ENCODE peak calls at places on chromosomes 11 and 22, in six cellular contexts. V is prostate gland, K is astrocyte of the spinal cord, F is PC-3, E is testis, I is uterus. L is an unnamed sample.

GRCh38 chr11:111792955-111793500 is 26.8 kb upstream of the PPP2R1B start:
- DNase-seq in V (no peak), K (no peak), F (no peak), E (no peak), I (no peak), L (no peak)

GRCh38 chr11:129278586-129279319 is 86.6 kb upstream of the ARHGAP32 start:
- DNase-seq in V (no peak), K (no peak), F (peak; percentile 43), E (no peak), I (peak; percentile 24), L (no peak)

GRCh38 chr22:25049770-25050169 is 97.3 kb downstream of the KIAA1671 start:
- DNase-seq in V (no peak), K (no peak), F (no peak), E (no peak), I (no peak), L (no peak)

GRCh38 chr11:121422675-121423074 is 29.4 kb upstream of the SORL1 start:
- DNase-seq in V (no peak), K (no peak), F (no peak), E (no peak), I (no peak), L (no peak)

GRCh38 chr11:130427581-130428211 is 713 bp downstream of the ADAMTS8 start:
- DNase-seq in V (no peak), K (no peak), F (no peak), E (no peak), I (peak; percentile 35), L (no peak)

GRCh38 chr11:115083129-115083823 is 404.9 kb downstream of the NXPE2 start:
- DNase-seq in V (no peak), K (no peak), F (no peak), E (no peak), I (no peak), L (no peak)

GRCh38 chr11:15976433-15977045 is 379.8 kb downstream of the SOX6 start:
- DNase-seq in V (no peak), K (no peak), F (no peak), E (no peak), I (no peak), L (peak; percentile 70)

GRCh38 chr22:23688121-23688520 is 2.7 kb upstream of the RGL4 start:
- DNase-seq in V (no peak), K (no peak), F (no peak), E (no peak), I (no peak), L (no peak)

GRCh38 chr11:106457727-106458126 is 380.3 kb downstream of the AASDHPPT start:
- DNase-seq in V (no peak), K (peak; percentile 67), F (peak; percentile 96), E (no peak), I (no peak), L (peak; percentile 83)

GRCh38 chr11:8219257-8220021 is 44.2 kb downstream of the LMO1 start:
- DNase-seq in V (no peak), K (peak; percentile 58), F (peak; percentile 67), E (peak; percentile 70), I (no peak), L (peak; percentile 67)

GRCh38 chr22:48481748-48482147 is 1345.9 kb downstream of the BRD1 start:
- DNase-seq in V (no peak), K (no peak), F (no peak), E (no peak), I (no peak), L (no peak)

GRCh38 chr22:25853078-25853477 is 111.1 kb downstream of the MYO18B start:
- DNase-seq in V (no peak), K (no peak), F (no peak), E (no peak), I (no peak), L (no peak)

GRCh38 chr11:27688076-27688475 is 12.2 kb downstream of the BDNF start:
- DNase-seq in V (no peak), K (no peak), F (no peak), E (no peak), I (no peak), L (no peak)

GRCh38 chr11:92296138-92296515 is 71.5 kb downstream of the FAT3 start:
- DNase-seq in V (no peak), K (peak; percentile 61), F (peak; percentile 54), E (no peak), I (no peak), L (peak; percentile 33)

GRCh38 chr11:18768472-18768901 is 23.1 kb downstream of the PTPN5 start:
- DNase-seq in V (no peak), K (no peak), F (no peak), E (no peak), I (no peak), L (no peak)

GRCh38 chr22:29062286-29062949 is 787 bp upstream of the C22orf31 start:
- DNase-seq in V (no peak), K (no peak), F (no peak), E (no peak), I (no peak), L (no peak)

GRCh38 chr11:8333431-8334401 is 70.0 kb upstream of the LMO1 start:
- DNase-seq in V (no peak), K (no peak), F (peak; percentile 83), E (no peak), I (no peak), L (no peak)

GRCh38 chr11:112694813-112695212 is 266.4 kb upstream of the NCAM1 start:
- DNase-seq in V (no peak), K (no peak), F (no peak), E (no peak), I (no peak), L (peak; percentile 3)

GRCh38 chr11:67538306-67538705 is 15.1 kb upstream of the CABP2 start:
- DNase-seq in V (no peak), K (no peak), F (no peak), E (no peak), I (no peak), L (peak; percentile 12)

GRCh38 chr11:7651700-7652099 is 21.6 kb downstream of the CYB5R2 start:
- DNase-seq in V (no peak), K (no peak), F (no peak), E (peak; percentile 68), I (no peak), L (no peak)

GRCh38 chr11:126129681-126130671 is 67.3 kb upstream of the CDON start:
- DNase-seq in V (no peak), K (no peak), F (no peak), E (no peak), I (no peak), L (no peak)

GRCh38 chr11:126123686-126124085 is 61.0 kb upstream of the CDON start:
- DNase-seq in V (no peak), K (no peak), F (peak; percentile 25), E (no peak), I (no peak), L (no peak)

GRCh38 chr11:126127898-126128297 is 65.2 kb upstream of the CDON start:
- DNase-seq in V (no peak), K (no peak), F (no peak), E (peak; percentile 83), I (peak; percentile 88), L (no peak)

GRCh38 chr11:126124284-126124683 is 61.6 kb upstream of the CDON start:
- DNase-seq in V (no peak), K (no peak), F (no peak), E (no peak), I (no peak), L (no peak)

GRCh38 chr11:126127284-126127845 is 64.7 kb upstream of the CDON start:
- DNase-seq in V (no peak), K (no peak), F (no peak), E (no peak), I (no peak), L (no peak)
- H3K4me3 ChIP-seq in V (no peak overlapping the region), K (no peak overlapping the region), F (no peak overlapping the region), E (no peak overlapping the region), I (no peak overlapping the region), L (no peak overlapping the region)

DNA sequence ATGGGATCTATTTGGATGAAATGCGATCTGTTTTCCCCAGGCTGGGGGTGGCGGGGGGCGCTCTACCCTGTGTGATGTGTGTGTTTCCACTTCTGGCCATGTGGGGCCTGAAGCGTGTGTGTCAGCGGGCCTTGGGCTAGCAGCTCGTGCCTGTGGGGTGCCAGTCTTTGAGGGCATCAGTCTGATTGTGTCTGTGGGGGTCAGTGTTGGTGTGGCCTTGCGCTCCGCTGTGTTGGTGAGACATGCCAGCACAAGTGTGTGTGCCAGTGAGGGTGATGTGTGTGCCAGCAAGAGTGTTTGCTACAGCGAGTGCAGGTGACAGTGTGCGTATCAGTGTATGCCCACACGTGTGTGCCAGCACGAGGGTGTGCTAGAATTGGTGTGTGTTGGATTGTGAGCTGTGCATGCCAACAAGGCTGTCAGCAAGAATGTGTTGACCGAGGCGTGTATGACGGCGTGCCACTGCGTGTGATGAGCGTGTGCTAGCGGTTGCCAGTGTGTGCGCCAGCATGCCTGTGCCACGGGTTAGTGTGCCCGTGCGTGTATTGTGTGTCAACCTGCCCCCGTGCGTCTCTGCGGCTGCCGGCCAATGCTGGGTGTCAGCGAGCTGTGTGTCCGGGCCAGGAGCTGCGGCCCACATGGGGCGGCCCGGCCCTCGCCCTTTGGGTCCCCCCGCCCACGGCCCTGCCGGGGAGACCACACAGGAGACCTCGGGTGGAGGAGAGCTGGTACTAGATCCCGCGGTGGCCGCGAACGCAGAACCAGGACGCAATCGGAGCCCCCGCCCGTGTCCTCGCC is 519 bp downstream of the ARRB1 start:
- DNase-seq in V (peak; percentile 44), K (no peak), F (peak; percentile 33), E (peak; percentile 51), I (peak; percentile 45), L (no peak)
- TF ChIP-seq CTCF in V (no peak), K (no peak), F (peak; percentile 44), E (no peak), I (no peak), L (no peak)

DNA sequence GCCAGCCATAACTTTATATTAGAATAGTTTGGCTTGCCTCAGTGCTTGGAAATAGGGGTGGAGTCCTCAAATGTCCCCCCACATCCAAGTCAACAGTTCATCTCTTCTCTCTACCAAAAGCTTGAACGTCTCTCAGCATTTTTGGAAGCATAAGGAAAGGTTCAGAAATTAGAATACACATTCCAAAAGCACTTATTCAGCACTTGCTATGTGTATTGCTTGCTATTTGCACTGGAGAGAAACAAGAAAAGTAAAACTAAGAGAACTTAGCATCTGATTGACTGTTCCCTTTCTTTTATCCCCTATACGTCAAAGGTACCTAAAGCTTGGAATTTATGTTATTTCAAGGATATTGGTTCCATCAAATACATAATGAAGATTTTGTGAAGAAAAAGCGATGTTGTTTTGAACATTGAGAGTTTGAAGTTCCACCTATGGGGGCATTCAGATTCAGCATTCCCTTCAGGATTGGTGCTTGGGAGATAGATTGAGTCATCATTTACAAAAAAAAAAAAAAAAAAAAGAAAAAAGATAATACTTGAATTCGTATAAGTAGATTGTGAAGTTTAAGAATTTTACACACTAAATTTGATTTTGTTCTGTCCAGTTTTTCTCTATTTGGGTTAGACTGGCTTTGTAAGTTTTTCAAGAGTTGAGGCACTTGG is 1.3 kb downstream of the TBRG1 start:
- DNase-seq in V (no peak), K (no peak), F (no peak), E (no peak), I (no peak), L (no peak)
- H3K4me3 ChIP-seq in V (peak overlapping the region; percentile 77), K (peak overlapping the region; percentile 97), F (peak overlapping the region; percentile 81), E (peak overlapping the region; percentile 96), I (peak overlapping the region; percentile 95), L (peak overlapping the region; percentile 87)

GRCh38 chr22:46443850-46444389 is 93.5 kb downstream of the CELSR1 start:
- DNase-seq in V (peak; percentile 42), K (no peak), F (no peak), E (no peak), I (no peak), L (no peak)

GRCh38 chr22:46442217-46442853 is 95.1 kb downstream of the CELSR1 start:
- DNase-seq in V (no peak), K (no peak), F (no peak), E (no peak), I (no peak), L (no peak)

GRCh38 chr22:46445771-46446485 is 91.5 kb downstream of the CELSR1 start:
- DNase-seq in V (no peak), K (no peak), F (no peak), E (no peak), I (no peak), L (no peak)

GRCh38 chr22:46446799-46447198 is 90.6 kb downstream of the CELSR1 start:
- DNase-seq in V (no peak), K (no peak), F (no peak), E (no peak), I (no peak), L (peak; percentile 25)

GRCh38 chr22:46444390-46444854 is 93.0 kb downstream of the CELSR1 start:
- DNase-seq in V (no peak), K (no peak), F (no peak), E (no peak), I (no peak), L (no peak)
- TF ChIP-seq CTCF in V (no peak), K (peak; percentile 23), F (peak; percentile 26), E (no peak), I (no peak), L (no peak)